ENCODE peak calls at places on chromosomes 11 and 22, in eight cellular contexts. V is HFFc6; A is uterus; M is HL-60; K is adrenal gland; I is HCEC 1CT; B is mammary epithelial cell; U is activated CD4-positive, alpha-beta T cell treated with anti-CD3 and anti-CD28 coated beads for 36 hours. T is an unnamed sample.

GRCh38 chr22:42979606-42980005 is 35.3 kb downstream of the PACSIN2 start:
- DNase-seq in V (no peak), A (no peak), M (no peak), K (no peak), I (no peak), B (no peak), U (no peak), T (no peak)

GRCh38 chr11:66002648-66003225 is 434 bp downstream of the BANF1 start:
- DNase-seq in V (peak; percentile 21), A (peak; percentile 63), M (peak; percentile 33), K (peak; percentile 77), I (peak; percentile 53), B (no peak), U (no peak), T (no peak)

GRCh38 chr22:47072642-47072967 is 310.2 kb downstream of the TBC1D22A start:
- DNase-seq in V (no peak), A (no peak), M (no peak), K (no peak), I (no peak), B (no peak), U (no peak), T (no peak)

GRCh38 chr22:26718905-26719304 is 61.5 kb downstream of the MIAT start:
- DNase-seq in V (peak; percentile 96), A (no peak), M (no peak), K (no peak), I (peak; percentile 90), B (peak; percentile 58), U (no peak), T (no peak)

GRCh38 chr11:10663365-10663764 is 30.2 kb downstream of the IRAG1 start:
- DNase-seq in V (no peak), A (no peak), M (no peak), K (no peak), I (no peak), B (no peak), U (no peak), T (no peak)

GRCh38 chr11:12704049-12704448 is 29.8 kb downstream of the TEAD1 start:
- DNase-seq in V (peak; percentile 84), A (no peak), M (no peak), K (no peak), I (peak; percentile 83), B (peak; percentile 69), U (no peak), T (no peak)

GRCh38 chr11:103862827-103863213 is 173.6 kb upstream of the DDI1 start:
- DNase-seq in V (no peak), A (no peak), M (no peak), K (no peak), I (no peak), B (no peak), U (no peak), T (no peak)

GRCh38 chr22:40156001-40156516 is 21.7 kb upstream of the TNRC6B start:
- DNase-seq in V (peak; percentile 42), A (no peak), M (peak; percentile 75), K (peak; percentile 31), I (peak; percentile 75), B (peak; percentile 82), U (peak; percentile 22), T (no peak)

GRCh38 chr22:22210375-22210774 is 34.2 kb upstream of the VPREB1 start:
- DNase-seq in V (peak; percentile 67), A (no peak), M (no peak), K (no peak), I (peak; percentile 66), B (peak; percentile 88), U (peak; percentile 84), T (no peak)

GRCh38 chr22:49062155-49063039 is 765.3 kb downstream of the BRD1 start:
- DNase-seq in V (no peak), A (no peak), M (no peak), K (no peak), I (no peak), B (no peak), U (no peak), T (no peak)

GRCh38 chr22:45217806-45218205 is 22.9 kb downstream of the KIAA0930 start:
- DNase-seq in V (no peak), A (no peak), M (no peak), K (no peak), I (no peak), B (no peak), U (no peak), T (no peak)

GRCh38 chr11:117646419-117646818 is 150.6 kb downstream of the DSCAML1 start:
- DNase-seq in V (no peak), A (no peak), M (no peak), K (no peak), I (no peak), B (no peak), U (no peak), T (no peak)

GRCh38 chr11:46392421-46393230 is 1.1 kb upstream of the CHRM4 start:
- DNase-seq in V (peak; percentile 58), A (peak; percentile 86), M (peak; percentile 73), K (peak; percentile 91), I (peak; percentile 76), B (peak; percentile 69), U (peak; percentile 89), T (no peak)

GRCh38 chr11:106480581-106481185 is 403.2 kb downstream of the AASDHPPT start:
- DNase-seq in V (no peak), A (no peak), M (no peak), K (no peak), I (peak; percentile 17), B (no peak), U (no peak), T (no peak)

GRCh38 chr11:68321293-68322030 is 9.1 kb downstream of the LRP5 start:
- DNase-seq in V (no peak), A (no peak), M (no peak), K (peak; percentile 86), I (no peak), B (peak; percentile 55), U (no peak), T (no peak)

GRCh38 chr11:121932646-121933185 is 183.3 kb downstream of the BLID start:
- DNase-seq in V (peak; percentile 86), A (no peak), M (no peak), K (no peak), I (no peak), B (peak; percentile 69), U (no peak), T (no peak)

GRCh38 chr11:316031-316701 is 2.3 kb downstream of the IFITM1 start:
- DNase-seq in V (no peak), A (peak; percentile 37), M (no peak), K (no peak), I (no peak), B (no peak), U (peak; percentile 56), T (no peak)

GRCh38 chr11:4074266-4074665 is 20.3 kb upstream of the RRM1 start:
- DNase-seq in V (no peak), A (no peak), M (no peak), K (no peak), I (no peak), B (peak; percentile 23), U (no peak), T (no peak)